ENCODE peak calls at places on chromosome 1, in five cellular contexts. F is erythroblast; L is stimulated activated CD8-positive, alpha-beta memory T cell treated with anti-CD3 and anti-CD28 coated beads, Interleukin-2, amount 100 ng/mL, for 48 hours; X is NCI-H1694; Q is nephron progenitor cell. E is an unnamed sample.

GRCh38 chr1:163085904-163086268 is 16.7 kb downstream of the RGS4 start:
- DNase-seq in F (no peak), L (no peak), X (no peak), Q (no peak), E (no peak)

GRCh38 chr1:110672001-110672752 is 2.6 kb downstream of the KCNA3 start:
- DNase-seq in F (no peak), L (peak; percentile 53), X (peak; percentile 71), Q (no peak), E (peak; percentile 35)

GRCh38 chr1:204623894-204624361 is 61.6 kb downstream of the LRRN2 start:
- DNase-seq in F (peak; percentile 59), L (no peak), X (peak; percentile 45), Q (peak; percentile 38), E (peak; percentile 88)

GRCh38 chr1:54332781-54333585 is 73.2 kb downstream of the SSBP3 start:
- DNase-seq in F (no peak), L (no peak), X (no peak), Q (no peak), E (no peak)

GRCh38 chr1:95229042-95229441 is 5.0 kb upstream of the RWDD3 start:
- DNase-seq in F (no peak), L (no peak), X (no peak), Q (no peak), E (no peak)

GRCh38 chr1:180626711-180627110 is 5.1 kb upstream of the XPR1 start:
- DNase-seq in F (no peak), L (no peak), X (no peak), Q (no peak), E (no peak)

GRCh38 chr1:213745451-213745850 is 242.3 kb upstream of the PROX1 start:
- DNase-seq in F (no peak), L (no peak), X (no peak), Q (no peak), E (no peak)

GRCh38 chr1:153277852-153278251 is 18.4 kb downstream of the LORICRIN start:
- DNase-seq in F (peak; percentile 31), L (no peak), X (no peak), Q (peak; percentile 50), E (peak; percentile 35)

GRCh38 chr1:60697204-60697994 is 385.0 kb upstream of the NFIA start:
- DNase-seq in F (no peak), L (no peak), X (no peak), Q (no peak), E (no peak)

GRCh38 chr1:173473599-173474011 is 3.5 kb upstream of the PRDX6 start:
- DNase-seq in F (no peak), L (no peak), X (no peak), Q (no peak), E (peak; percentile 4)

GRCh38 chr1:201024251-201024998 is 911 bp upstream of the KIF21B start:
- DNase-seq in F (no peak), L (no peak), X (no peak), Q (peak; percentile 33), E (no peak)

GRCh38 chr1:230958370-230958769 is 20.3 kb downstream of the TTC13 start:
- DNase-seq in F (no peak), L (no peak), X (no peak), Q (no peak), E (no peak)

GRCh38 chr1:90671251-90671650 is 45.9 kb downstream of the BARHL2 start:
- DNase-seq in F (no peak), L (no peak), X (peak; percentile 66), Q (no peak), E (no peak)

GRCh38 chr1:41766546-41766945 is 152.2 kb downstream of the HIVEP3 start:
- DNase-seq in F (no peak), L (no peak), X (no peak), Q (no peak), E (no peak)

GRCh38 chr1:197159461-197159860 is 13.0 kb upstream of the ASPM start:
- DNase-seq in F (no peak), L (no peak), X (no peak), Q (no peak), E (no peak)

GRCh38 chr1:47590523-47591225 is 152.8 kb downstream of the FOXD2 start:
- DNase-seq in F (no peak), L (no peak), X (no peak), Q (peak; percentile 40), E (no peak)

GRCh38 chr1:2227341-2228156 is 570 bp upstream of the SKI start:
- DNase-seq in F (peak; percentile 99), L (peak; percentile 92), X (peak; percentile 76), Q (peak; percentile 96), E (peak; percentile 99)

E was measured in K562.